ENCODE peak calls at places on chromosomes 5 and 9, in nine cellular contexts. X is osteocyte; Z is epithelial cell of proximal tubule; A is RPMI7951; M is activated CD4-positive, alpha-beta T cell treated with anti-CD3 and anti-CD28 coated beads for 36 hours; Q is SIG-M5; P is hippocampal formation; O is CD8-positive, alpha-beta T cell; R is fibroblast of mammary gland. D is an unnamed sample.

GRCh38 chr5:123344819-123345426 is 78.3 kb downstream of the CEP120 start:
- DNase-seq in X (no peak), Z (no peak), A (peak; percentile 31), M (peak; percentile 7), Q (no peak), P (peak; percentile 75), O (no peak), R (peak; percentile 60), D (no peak)

GRCh38 chr5:179152941-179153340 is 92.8 kb downstream of the ZNF354C start:
- DNase-seq in X (no peak), Z (no peak), A (no peak), M (no peak), Q (no peak), P (no peak), O (no peak), R (no peak), D (no peak)

GRCh38 chr5:31161772-31162171 is 31.7 kb upstream of the CDH6 start:
- DNase-seq in X (no peak), Z (no peak), A (no peak), M (no peak), Q (no peak), P (no peak), O (no peak), R (no peak), D (no peak)

GRCh38 chr9:88814521-88815101 is 176.7 kb upstream of the S1PR3 start:
- DNase-seq in X (peak; percentile 90), Z (no peak), A (peak; percentile 89), M (no peak), Q (no peak), P (no peak), O (no peak), R (peak; percentile 92), D (no peak)

GRCh38 chr5:1105350-1106265 is 6.3 kb downstream of the SLC12A7 start:
- DNase-seq in X (no peak), Z (peak; percentile 63), A (no peak), M (peak; percentile 79), Q (no peak), P (no peak), O (peak; percentile 41), R (no peak), D (no peak)

GRCh38 chr9:136231478-136232297 is 13.9 kb downstream of the QSOX2 start:
- DNase-seq in X (no peak), Z (no peak), A (no peak), M (peak; percentile 66), Q (no peak), P (no peak), O (no peak), R (no peak), D (no peak)

GRCh38 chr9:9563817-9564216 is 1049.0 kb downstream of the PTPRD start:
- DNase-seq in X (no peak), Z (peak; percentile 13), A (no peak), M (no peak), Q (no peak), P (no peak), O (no peak), R (no peak), D (no peak)

GRCh38 chr5:175556794-175557193 is 78.4 kb downstream of the SFXN1 start:
- DNase-seq in X (no peak), Z (no peak), A (no peak), M (no peak), Q (no peak), P (no peak), O (no peak), R (no peak), D (no peak)

GRCh38 chr9:109238677-109239076 is 71.6 kb upstream of the FRRS1L start:
- DNase-seq in X (no peak), Z (no peak), A (peak; percentile 35), M (no peak), Q (no peak), P (no peak), O (no peak), R (peak; percentile 14), D (no peak)

D was measured in type B pancreatic cell.